ENCODE peak calls at places on chromosomes 16 and 17, in ten cellular contexts. Y is upper lobe of left lung, G is prostate gland, N is body of pancreas, B is sigmoid colon, Q is HCT116, J is A549, U is uterus, F is ovary, T is stomach. P is an unnamed sample.

GRCh38 chr17:27630607-27631408 is at the start of gene LGALS9:
- DNase-seq in F (no peak), Y (no peak), B (no peak), U (no peak), N (peak; percentile 69), J (no peak), Q (no peak), G (no peak), T (peak; percentile 75), P (peak; percentile 62)

GRCh38 chr16:14505846-14506245 is 124.2 kb downstream of the PARN start:
- DNase-seq in T (no peak), J (peak; percentile 60), F (no peak), Y (no peak), U (no peak), B (no peak), G (peak; percentile 28), Q (no peak), N (peak; percentile 19), P (no peak)

GRCh38 chr16:57341441-57342303 is 16.9 kb upstream of the CCL22 start:
- DNase-seq in B (no peak), U (no peak), F (no peak), G (peak; percentile 95), Y (no peak), Q (no peak), N (peak; percentile 26), T (peak; percentile 77), J (no peak), P (peak; percentile 97)

GRCh38 chr16:53781023-53781605 is 77.2 kb downstream of the FTO start:
- DNase-seq in B (no peak), N (peak; percentile 23), Q (no peak), U (no peak), Y (no peak), F (no peak), T (no peak), G (no peak), J (no peak), P (no peak)

GRCh38 chr17:5380491-5381135 is 38.8 kb downstream of the NUP88 start:
- DNase-seq in Y (no peak), B (no peak), T (no peak), J (no peak), U (no peak), N (no peak), Q (no peak), F (no peak), G (no peak), P (no peak)

GRCh38 chr17:36827056-36827455 is 110.2 kb upstream of the LHX1 start:
- DNase-seq in J (no peak), Q (no peak), F (no peak), U (no peak), B (no peak), N (no peak), Y (no peak), G (no peak), T (no peak), P (no peak)

GRCh38 chr17:1220346-1220745 is 40.6 kb upstream of the ABR start:
- DNase-seq in Q (no peak), J (no peak), Y (no peak), T (no peak), B (no peak), G (no peak), N (no peak), F (no peak), U (no peak), P (no peak)

GRCh38 chr17:70158581-70158980 is 10.8 kb upstream of the KCNJ2 start:
- DNase-seq in Q (no peak), F (no peak), G (no peak), U (no peak), Y (no peak), T (no peak), N (no peak), J (no peak), B (no peak), P (no peak)

GRCh38 chr16:82895843-82896242 is 269.1 kb downstream of the CDH13 start:
- DNase-seq in Q (no peak), B (no peak), U (no peak), Y (no peak), F (no peak), T (no peak), N (no peak), G (no peak), J (no peak), P (no peak)

GRCh38 chr17:2695961-2696760 is 15.4 kb downstream of the CLUH start:
- DNase-seq in N (no peak), J (no peak), G (no peak), B (peak; percentile 68), Y (peak; percentile 78), T (peak; percentile 16), U (no peak), Q (no peak), F (peak; percentile 33), P (no peak)

GRCh38 chr16:21190599-21190998 is 20.8 kb downstream of the ZP2 start:
- DNase-seq in F (no peak), G (no peak), U (no peak), Q (no peak), N (no peak), J (no peak), B (no peak), Y (no peak), T (no peak), P (no peak)
- H3K4me1 ChIP-seq in F (peaks cover 2% of the 10 kb centered on the region), G (no peaks in the 10 kb centered on the region), U (no peaks in the 10 kb centered on the region), Q (peaks cover 17% of the 10 kb centered on the region), N (peaks cover 8% of the 10 kb centered on the region), J (peaks cover 10% of the 10 kb centered on the region), B (peaks cover 5% of the 10 kb centered on the region), Y (no peaks in the 10 kb centered on the region), T (peaks cover 9% of the 10 kb centered on the region), P (no peaks in the 10 kb centered on the region)

DNA sequence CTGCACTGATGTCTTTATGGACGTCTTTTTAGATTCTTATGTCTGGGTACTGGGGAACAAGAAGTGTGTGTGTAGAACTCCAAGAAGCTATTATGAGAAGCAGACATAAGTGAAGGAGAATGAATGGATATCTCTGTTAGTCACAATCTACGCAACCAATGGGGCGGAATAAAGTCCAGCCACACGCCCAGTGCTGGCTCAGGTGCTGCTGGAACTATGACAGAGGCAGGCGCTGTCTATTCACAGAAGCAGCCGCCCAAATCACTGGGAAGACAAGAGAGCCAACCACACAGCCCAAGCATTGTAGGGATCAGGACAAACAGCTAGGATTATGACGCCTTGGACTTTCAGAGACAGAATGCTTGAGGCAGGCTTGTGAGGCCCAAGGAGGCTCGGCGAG is 43.9 kb upstream of the ICAM2 start:
- DNase-seq in B (no peak), Y (no peak), N (peak; percentile 75), T (peak; percentile 78), G (peak; percentile 66), F (no peak), J (no peak), Q (no peak), U (no peak), P (no peak)
- TF ChIP-seq POLR2A in B (no peak), Y (no peak), N (no peak), T (no peak), G (peak; percentile 17), F (no peak), J (no peak), Q (no peak), U (no peak), P (no peak)

GRCh38 chr17:49360796-49361128 is 1.3 kb downstream of the ZNF652 start:
- DNase-seq in U (no peak), B (no peak), Y (no peak), G (no peak), N (no peak), Q (no peak), F (no peak), T (no peak), J (peak; percentile 60), P (no peak)
- H3K4me1 ChIP-seq in U (no peaks in the 10 kb centered on the region), B (peaks cover 56% of the 10 kb centered on the region), Y (peaks cover 37% of the 10 kb centered on the region), G (no peaks in the 10 kb centered on the region), N (peaks cover 35% of the 10 kb centered on the region), Q (peaks cover 22% of the 10 kb centered on the region), F (peaks cover 6% of the 10 kb centered on the region), T (peaks cover 64% of the 10 kb centered on the region), J (peaks cover 28% of the 10 kb centered on the region), P (no peaks in the 10 kb centered on the region)

DNA sequence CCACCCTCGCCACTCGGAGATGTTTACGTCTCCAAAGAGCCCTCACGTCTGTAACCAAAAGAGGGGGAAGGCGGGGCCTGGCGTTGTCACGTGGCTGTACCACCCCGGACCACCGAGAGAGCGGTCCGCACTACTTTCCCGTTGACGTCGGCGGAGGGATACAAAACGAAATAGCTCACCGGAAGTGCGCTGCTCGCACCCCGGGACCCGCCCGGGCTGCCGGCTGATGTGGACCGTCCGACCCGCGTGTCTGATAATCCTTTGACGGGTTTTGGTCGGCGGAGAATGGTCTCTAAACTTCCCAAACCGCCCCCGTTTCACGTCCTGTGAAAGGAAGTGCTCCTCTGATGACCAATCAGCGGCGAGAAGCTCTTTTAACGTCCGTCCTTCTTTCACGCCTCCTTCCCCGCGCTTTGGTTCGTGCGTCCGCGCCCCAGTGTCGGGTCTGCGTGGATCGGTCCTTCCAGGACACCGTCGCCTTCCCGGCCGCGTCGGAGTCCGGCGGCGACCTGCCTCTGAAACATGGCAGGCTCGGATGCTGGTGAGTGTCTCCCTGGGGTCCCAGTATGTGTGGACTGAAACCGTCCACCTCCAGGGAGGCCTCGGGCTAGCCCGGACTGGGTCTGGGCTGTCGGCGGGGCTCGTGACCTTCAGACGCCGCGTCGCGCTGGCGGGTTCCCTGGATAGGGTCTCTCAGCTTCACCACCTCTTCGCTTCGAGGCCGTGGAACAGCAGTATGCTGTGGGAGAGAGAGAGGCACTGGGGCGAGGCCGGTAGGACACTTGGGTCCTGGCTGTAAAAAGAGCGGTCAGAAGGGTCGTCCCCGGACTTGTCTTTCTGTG is at the start of gene CEP95:
- DNase-seq in F (peak; percentile 98), Y (peak; percentile 95), G (peak; percentile 91), B (peak; percentile 99), N (peak; percentile 96), T (peak; percentile 93), J (no peak), Q (peak; percentile 98), U (peak; percentile 95), P (peak; percentile 97)
- TF ChIP-seq POLR2A in F (peak; percentile 88), Y (peak; percentile 87), G (peak; percentile 81), B (peak; percentile 89), N (peak; percentile 78), T (no peak), J (peak; percentile 70), Q (peak; percentile 43), U (peak; percentile 79), P (peak; percentile 92)

DNA sequence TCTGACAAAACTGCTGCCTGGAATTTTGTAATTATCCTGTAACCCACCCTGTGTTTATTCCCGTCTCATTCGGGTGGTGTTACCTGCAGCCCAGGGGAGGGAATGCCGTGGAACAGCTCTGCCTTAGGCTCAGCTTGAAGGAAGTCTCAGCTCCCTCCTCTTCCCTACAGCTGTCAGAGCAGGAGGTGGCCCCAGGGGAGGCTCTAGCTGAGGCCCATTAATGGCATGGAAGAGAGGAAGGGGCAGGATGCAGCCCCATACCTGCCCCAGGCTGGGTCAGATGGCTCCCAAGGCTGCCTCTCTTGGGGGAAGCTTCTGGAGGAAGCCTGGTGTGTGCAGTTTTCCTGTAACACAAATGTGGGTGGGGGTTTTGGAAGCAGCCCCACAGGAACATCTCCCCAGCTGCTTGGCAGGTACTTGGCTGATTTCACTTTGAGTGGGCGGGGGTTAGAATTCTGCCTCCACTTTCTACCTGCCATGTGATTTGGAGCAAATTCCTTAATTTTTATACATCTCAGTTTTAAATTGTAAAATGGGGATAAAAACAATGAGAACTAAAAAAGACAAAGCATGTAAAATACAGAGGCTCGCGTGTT is 103.9 kb downstream of the MGAT5B start:
- DNase-seq in G (no peak), U (no peak), J (no peak), Q (no peak), T (no peak), Y (no peak), N (no peak), B (no peak), F (no peak), P (no peak)
- H3K4me1 ChIP-seq in G (no peaks in the 10 kb centered on the region), U (peaks cover 8% of the 10 kb centered on the region), J (peaks cover 8% of the 10 kb centered on the region), Q (peaks cover 26% of the 10 kb centered on the region), T (peaks cover 16% of the 10 kb centered on the region), Y (peaks cover 17% of the 10 kb centered on the region), N (peaks cover 18% of the 10 kb centered on the region), B (peaks cover 13% of the 10 kb centered on the region), F (peaks cover 2% of the 10 kb centered on the region), P (no peaks in the 10 kb centered on the region)

P was measured in breast epithelium.